ENCODE peak calls at places on chromosomes 6 and 20, in six cellular contexts. D is cardiac fibroblast, C is IMR-90, R is fibroblast of pulmonary artery, P is tibial nerve, J is mucosa of descending colon. K is an unnamed sample.

GRCh38 chr6:28393912-28394662 is 5.5 kb downstream of the ZSCAN12 start:
- DNase-seq in C (peak; percentile 2), J (peak; percentile 14), P (no peak), R (peak; percentile 33), D (peak; percentile 41), K (no peak)

GRCh38 chr6:46269447-46270229 is 98.9 kb upstream of the ENPP5 start:
- DNase-seq in J (peak; percentile 7), P (no peak), D (peak; percentile 9), R (no peak), C (no peak), K (peak; percentile 71)

GRCh38 chr6:37173573-37174195 is 3.7 kb downstream of the PIM1 start:
- DNase-seq in R (peak; percentile 38), D (no peak), C (no peak), J (no peak), P (no peak), K (no peak)

GRCh38 chr6:139909992-139910391 is 535.5 kb upstream of the CITED2 start:
- DNase-seq in J (no peak), C (no peak), D (no peak), P (no peak), R (no peak), K (no peak)

GRCh38 chr20:59571591-59572314 is 32.6 kb upstream of the PHACTR3 start:
- DNase-seq in D (peak; percentile 51), R (peak; percentile 54), J (peak; percentile 71), P (peak; percentile 30), C (peak; percentile 38), K (peak; percentile 80)

GRCh38 chr6:53811082-53811481 is 16.3 kb downstream of the LRRC1 start:
- DNase-seq in P (no peak), J (peak; percentile 67), D (no peak), C (no peak), R (no peak), K (no peak)

GRCh38 chr6:29925341-29926080 is 16.8 kb upstream of the HLA-A start:
- DNase-seq in J (no peak), C (no peak), R (no peak), P (no peak), D (peak; percentile 7), K (peak; percentile 51)

GRCh38 chr6:168192195-168192900 is 113.3 kb upstream of the FRMD1 start:
- DNase-seq in R (no peak), D (no peak), P (no peak), C (no peak), J (peak; percentile 35), K (no peak)

GRCh38 chr6:98657764-98658163 is 176.6 kb upstream of the POU3F2 start:
- DNase-seq in J (peak; percentile 54), D (peak; percentile 51), C (peak; percentile 38), R (peak; percentile 53), P (no peak), K (no peak)

GRCh38 chr20:37552415-37552814 is 24.7 kb upstream of the BLCAP start:
- DNase-seq in P (no peak), R (peak; percentile 8), C (peak; percentile 13), D (peak; percentile 26), J (no peak), K (no peak)

GRCh38 chr20:16476032-16476431 is 97.2 kb downstream of the KIF16B start:
- DNase-seq in C (peak; percentile 62), J (no peak), R (peak; percentile 80), P (no peak), D (peak; percentile 75), K (no peak)

GRCh38 chr6:17101422-17102257 is at the start of gene STMND1:
- DNase-seq in J (peak; percentile 85), R (peak; percentile 33), P (no peak), C (peak; percentile 27), D (peak; percentile 24), K (no peak)

GRCh38 chr6:150078788-150079187 is 9.9 kb upstream of the ULBP3 start:
- DNase-seq in P (no peak), R (peak; percentile 20), D (no peak), J (peak; percentile 53), C (no peak), K (no peak)

GRCh38 chr20:51447097-51447764 is 95.3 kb downstream of the NFATC2 start:
- DNase-seq in P (peak; percentile 45), C (peak; percentile 98), J (peak; percentile 26), D (peak; percentile 97), R (peak; percentile 96), K (peak; percentile 89)

GRCh38 chr6:123965894-123966293 is 162.2 kb downstream of the NKAIN2 start:
- DNase-seq in P (no peak), C (peak; percentile 23), D (no peak), J (no peak), R (peak; percentile 2), K (no peak)
- TF ChIP-seq CTCF in P (peak; percentile 16), C (peak; percentile 59), D (no peak), J (no peak), R (peak; percentile 5), K (no peak)

DNA sequence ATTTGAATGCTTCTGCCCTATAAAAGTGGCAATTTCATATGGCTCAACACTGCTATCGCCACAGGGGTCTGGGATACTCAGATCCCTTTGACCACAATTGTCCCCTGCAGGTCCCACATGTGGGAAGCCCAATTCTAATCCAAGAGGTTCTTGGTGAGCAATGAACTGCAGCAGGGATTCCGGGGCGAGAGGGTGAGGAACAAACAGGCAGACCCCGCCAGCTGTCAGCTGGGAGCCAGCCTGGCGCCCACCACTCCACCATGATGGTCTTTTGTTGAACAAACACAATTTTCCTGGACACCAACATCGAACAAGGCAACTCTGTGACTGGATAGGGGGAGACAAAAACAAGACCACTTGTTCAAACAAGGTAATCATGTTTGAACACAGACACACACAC is 80.5 kb downstream of the TMEM242 start:
- DNase-seq in D (no peak), C (no peak), J (no peak), P (no peak), R (no peak), K (no peak)
- TF ChIP-seq CTCF in D (no peak), C (no peak), J (no peak), P (no peak), R (no peak), K (no peak)

DNA sequence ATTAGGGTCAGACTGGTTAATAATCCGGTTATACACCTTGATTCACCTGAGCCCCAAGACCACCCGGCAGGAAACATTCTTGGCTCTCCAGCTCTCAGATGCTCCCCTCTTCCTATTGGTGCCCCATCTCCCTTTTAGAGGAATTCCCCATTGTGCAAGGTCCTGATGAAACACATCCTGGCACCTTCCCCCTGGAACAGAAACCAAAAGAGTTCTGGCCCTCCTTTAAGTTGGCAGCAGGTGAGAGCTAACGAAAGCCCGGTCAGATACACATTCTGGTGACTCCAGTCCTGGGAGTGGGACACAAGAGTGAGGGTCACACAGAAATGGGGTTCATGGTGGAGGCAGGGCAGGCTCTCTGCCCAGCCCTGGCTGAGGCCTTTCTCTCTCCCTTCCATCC is 32.2 kb downstream of the RSPO4 start:
- DNase-seq in R (no peak), J (no peak), C (no peak), D (no peak), P (no peak), K (no peak)
- TF ChIP-seq CTCF in R (no peak), J (no peak), C (no peak), D (no peak), P (no peak), K (no peak)

GRCh38 chr20:574297-574942 is 30.8 kb upstream of the CSNK2A1 start:
- DNase-seq in R (no peak), C (no peak), J (no peak), D (no peak), P (no peak), K (no peak)

GRCh38 chr20:576156-576555 is 32.6 kb upstream of the CSNK2A1 start:
- DNase-seq in R (no peak), J (no peak), P (no peak), D (no peak), C (no peak), K (no peak)

GRCh38 chr20:573414-574296 is 30.1 kb upstream of the CSNK2A1 start:
- DNase-seq in C (no peak), J (no peak), R (no peak), D (no peak), P (no peak), K (no peak)

GRCh38 chr20:575230-575629 is 31.6 kb upstream of the CSNK2A1 start:
- DNase-seq in P (no peak), C (no peak), J (no peak), D (no peak), R (no peak), K (no peak)

DNA sequence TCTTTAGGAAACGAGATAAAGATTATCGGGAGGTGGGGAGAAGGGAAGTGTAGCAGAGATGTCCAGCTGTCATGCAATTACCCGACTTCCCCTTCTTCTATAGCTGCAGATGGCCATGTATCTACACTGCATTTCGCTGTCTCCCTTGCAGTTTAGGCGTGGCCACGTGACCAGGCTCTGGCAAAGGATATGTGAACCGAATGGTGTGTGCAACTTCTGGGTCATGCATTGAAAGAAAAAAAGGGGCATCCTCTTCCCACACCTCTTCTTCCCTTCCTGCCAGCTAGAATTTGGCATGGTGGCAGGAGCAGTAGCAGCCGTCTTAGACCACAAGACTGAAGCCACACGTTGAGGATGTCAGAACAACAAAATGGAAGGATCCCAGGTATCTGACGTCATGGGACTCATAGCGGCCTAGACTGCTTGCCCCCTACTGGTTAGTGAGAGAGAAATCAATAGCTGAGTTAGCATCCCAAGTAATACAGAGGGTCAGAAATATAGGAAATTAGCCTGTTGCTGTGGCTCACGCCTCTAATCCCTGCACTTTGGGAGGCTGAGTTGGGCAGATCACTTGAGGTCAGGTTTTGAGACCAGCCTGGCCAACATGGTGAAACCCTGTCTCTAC is 32.8 kb downstream of the TCF15 start:
- DNase-seq in R (peak; percentile 18), P (no peak), D (peak; percentile 30), C (peak; percentile 18), J (no peak), K (no peak)
- TF ChIP-seq CTCF in R (peak; percentile 39), P (no peak), D (peak; percentile 34), C (peak; percentile 29), J (no peak), K (no peak)

DNA sequence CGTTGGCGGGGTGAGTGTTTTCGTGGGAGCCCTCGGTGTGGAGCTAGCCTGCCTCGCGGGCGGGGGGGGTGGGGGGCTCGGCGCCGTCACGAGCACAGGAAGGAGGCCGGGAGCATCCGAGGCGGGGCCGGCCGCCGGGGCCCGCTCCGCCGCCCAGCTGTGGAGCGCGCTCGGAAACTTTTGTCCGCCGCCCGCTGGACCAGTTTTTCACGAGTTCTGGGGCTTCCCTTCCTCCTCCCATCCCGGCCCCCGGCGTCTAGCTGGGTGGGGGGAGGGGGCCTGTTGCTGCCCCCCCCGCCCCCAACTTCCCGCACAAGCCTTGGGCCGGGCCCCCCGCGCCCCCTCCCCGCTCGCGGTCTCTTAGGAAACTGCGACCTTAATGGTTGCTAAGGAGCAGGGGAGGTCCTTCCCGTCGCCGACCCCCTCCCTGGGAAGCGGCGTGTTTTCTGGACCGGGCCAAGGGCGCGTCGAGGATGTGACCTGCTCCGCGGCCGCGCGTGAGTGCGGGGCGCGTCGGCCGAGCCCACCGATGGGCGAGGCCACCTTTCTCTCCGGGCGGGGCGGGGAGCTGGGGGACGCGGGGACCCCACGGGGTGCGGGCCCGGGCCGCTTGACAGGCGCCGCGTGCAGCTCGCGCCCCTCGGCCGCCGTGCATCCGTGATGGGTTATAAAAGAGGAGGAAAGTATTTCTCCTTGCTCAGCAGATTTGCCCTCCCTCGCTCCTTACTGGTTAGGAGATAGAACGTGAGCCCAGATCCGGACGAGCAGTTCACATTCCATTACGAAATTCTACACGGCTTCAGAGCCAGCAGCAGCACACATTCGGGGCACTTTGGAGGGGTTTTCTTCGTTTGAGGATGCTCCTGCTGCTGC is 1.4 kb downstream of the RREB1 start:
- DNase-seq in J (peak; percentile 69), P (peak; percentile 49), D (peak; percentile 81), C (peak; percentile 82), R (peak; percentile 84), K (peak; percentile 72)
- TF ChIP-seq CTCF in J (no peak), P (no peak), D (no peak), C (no peak), R (no peak), K (no peak)